ENCODE peak calls at places on chromosomes 5 and 9, in nine cellular contexts. Z, Q, W, P, I, X, T, B and D are unnamed samples.

GRCh38 chr5:140806834-140807775 is at the start of gene PCDHA4:
- DNase-seq in T (no peak), Z (no peak), P (peak; percentile 43), W (no peak), B (no peak), I (peak; percentile 20), X (peak; percentile 14), Q (no peak), D (no peak)

GRCh38 chr9:96340707-96341106 is 38.7 kb upstream of the HSD17B3 start:
- DNase-seq in T (no peak), W (no peak), I (no peak), B (no peak), X (no peak), Q (no peak), P (no peak), Z (no peak), D (no peak)

GRCh38 chr9:137825324-137825991 is 52.1 kb upstream of the CACNA1B start:
- DNase-seq in Z (no peak), B (no peak), P (no peak), I (no peak), X (no peak), W (no peak), Q (no peak), T (no peak), D (no peak)

GRCh38 chr5:174759091-174759490 is 34.7 kb downstream of the MSX2 start:
- DNase-seq in X (no peak), T (no peak), W (no peak), P (no peak), B (no peak), Q (no peak), Z (no peak), I (no peak), D (no peak)

GRCh38 chr9:126591083-126591482 is 22.6 kb upstream of the LMX1B start:
- DNase-seq in T (no peak), Z (no peak), I (no peak), W (peak; percentile 20), P (peak; percentile 11), B (no peak), Q (no peak), X (no peak), D (no peak)

GRCh38 chr9:37710039-37710438 is 43.6 kb upstream of the TRMT10B start:
- DNase-seq in Z (no peak), X (no peak), I (no peak), Q (no peak), B (no peak), W (no peak), P (no peak), T (no peak), D (no peak)

GRCh38 chr9:116979461-116979860 is 292.4 kb downstream of the TRIM32 start:
- DNase-seq in X (no peak), Q (no peak), I (no peak), T (no peak), W (no peak), Z (no peak), P (no peak), B (no peak), D (no peak)

GRCh38 chr5:149581931-149582768 is 852 bp downstream of the ARHGEF37 start:
- DNase-seq in X (no peak), T (no peak), Q (no peak), I (no peak), Z (no peak), P (no peak), B (no peak), W (no peak), D (no peak)

GRCh38 chr9:136746621-136747020 is 1.7 kb downstream of the LCN6 start:
- DNase-seq in Z (no peak), P (no peak), Q (no peak), W (no peak), X (no peak), I (no peak), T (no peak), B (no peak), D (no peak)

GRCh38 chr9:69548676-69549075 is 123.5 kb downstream of the APBA1 start:
- DNase-seq in I (no peak), B (no peak), W (no peak), X (no peak), Q (no peak), Z (no peak), T (no peak), P (no peak), D (no peak)

GRCh38 chr5:155728146-155728856 is 598.7 kb upstream of the SGCD start:
- DNase-seq in P (no peak), Q (no peak), T (peak; percentile 47), X (no peak), B (no peak), I (no peak), Z (no peak), W (peak; percentile 18), D (no peak)

GRCh38 chr9:126693428-126693931 is 79.8 kb downstream of the LMX1B start:
- DNase-seq in B (no peak), Q (no peak), W (no peak), X (no peak), P (no peak), T (no peak), I (no peak), Z (no peak), D (no peak)

GRCh38 chr5:6633469-6634326 is 458 bp downstream of the SRD5A1 start:
- DNase-seq in Q (no peak), I (no peak), X (no peak), Z (no peak), T (no peak), W (peak; percentile 59), P (peak; percentile 12), B (no peak), D (no peak)

GRCh38 chr9:10612649-10613398 is at the start of gene PTPRD:
- DNase-seq in I (peak; percentile 25), Q (no peak), T (no peak), X (peak; percentile 10), B (no peak), P (peak; percentile 2), W (peak; percentile 0), Z (no peak), D (no peak)

GRCh38 chr5:51378778-51379652 is 4.2 kb upstream of the ISL1 start:
- DNase-seq in X (no peak), Q (no peak), B (no peak), W (peak; percentile 49), Z (no peak), T (no peak), P (no peak), I (no peak), D (no peak)

GRCh38 chr5:116478461-116478860 is 96.2 kb downstream of the SEMA6A start:
- DNase-seq in W (no peak), Q (no peak), B (no peak), Z (no peak), T (no peak), P (peak; percentile 85), X (no peak), I (no peak), D (no peak)

GRCh38 chr5:95392593-95393182 is 1.5 kb downstream of the FAM81B start:
- DNase-seq in X (no peak), T (no peak), I (no peak), P (peak; percentile 27), Q (no peak), Z (peak; percentile 48), W (peak; percentile 2), B (no peak), D (no peak)

GRCh38 chr5:135745897-135746500 is 88.5 kb upstream of the SLC25A48 start:
- DNase-seq in I (no peak), W (no peak), Z (no peak), B (no peak), P (no peak), T (no peak), X (no peak), Q (no peak), D (no peak)

GRCh38 chr5:144191998-144192397 is 21.3 kb downstream of the KCTD16 start:
- DNase-seq in I (peak; percentile 73), Z (peak; percentile 56), W (peak; percentile 81), X (peak; percentile 12), P (peak; percentile 81), B (peak; percentile 53), Q (peak; percentile 7), T (no peak), D (peak; percentile 95)

GRCh38 chr5:168679515-168679920 is 100.3 kb upstream of the PANK3 start:
- DNase-seq in P (peak; percentile 47), I (peak; percentile 68), W (peak; percentile 67), T (peak; percentile 70), Z (peak; percentile 34), Q (no peak), B (peak; percentile 38), X (peak; percentile 67), D (peak; percentile 69)

GRCh38 chr9:126248680-126249079 is 77.9 kb upstream of the MVB12B start:
- DNase-seq in B (no peak), I (no peak), T (no peak), P (peak; percentile 88), Z (no peak), Q (no peak), X (no peak), W (peak; percentile 76), D (no peak)

GRCh38 chr5:58246521-58246944 is 213.4 kb downstream of the PLK2 start:
- DNase-seq in X (no peak), Z (no peak), W (peak; percentile 48), P (no peak), Q (no peak), T (no peak), I (no peak), B (no peak), D (no peak)

GRCh38 chr5:174323878-174324281 is 278.4 kb downstream of the NSG2 start:
- DNase-seq in Q (no peak), B (no peak), X (no peak), T (no peak), I (no peak), Z (peak; percentile 17), W (peak; percentile 58), P (peak; percentile 62), D (peak; percentile 4)